ENCODE peak calls at places on chromosome 22, in five cellular contexts. One of them, this sample, is unnamed.

GRCh38 chr22:30245985-30246901 is at the start of gene LIF:
- DNase-seq in fibroblast of lung: peak; percentile 67
- DNase-seq in CD8-positive, alpha-beta memory T cell: peak; percentile 28
- DNase-seq in mesendoderm: peak; percentile 49
- DNase-seq in left ventricle myocardium inferior: no peak
- DNase-seq in this sample: peak; percentile 21

GRCh38 chr22:33325232-33326004 is 267.2 kb upstream of the SYN3 start:
- DNase-seq in CD8-positive, alpha-beta memory T cell: no peak
- DNase-seq in fibroblast of lung: no peak
- DNase-seq in left ventricle myocardium inferior: no peak
- DNase-seq in mesendoderm: no peak
- DNase-seq in this sample: no peak

GRCh38 chr22:45831394-45831793 is 145.6 kb downstream of the WNT7B start:
- DNase-seq in mesendoderm: no peak
- DNase-seq in fibroblast of lung: peak; percentile 56
- DNase-seq in CD8-positive, alpha-beta memory T cell: no peak
- DNase-seq in left ventricle myocardium inferior: no peak
- DNase-seq in this sample: no peak

GRCh38 chr22:30906411-30906810 is 62.2 kb downstream of the MORC2 start:
- DNase-seq in fibroblast of lung: no peak
- DNase-seq in left ventricle myocardium inferior: no peak
- DNase-seq in mesendoderm: no peak
- DNase-seq in CD8-positive, alpha-beta memory T cell: no peak
- DNase-seq in this sample: no peak

GRCh38 chr22:38153821-38154562 is 27.6 kb downstream of the PLA2G6 start:
- DNase-seq in CD8-positive, alpha-beta memory T cell: no peak
- DNase-seq in mesendoderm: peak; percentile 63
- DNase-seq in fibroblast of lung: no peak
- DNase-seq in left ventricle myocardium inferior: no peak
- DNase-seq in this sample: no peak

GRCh38 chr22:19038728-19039447 is 83.3 kb downstream of the DGCR2 start:
- DNase-seq in fibroblast of lung: no peak
- DNase-seq in mesendoderm: no peak
- DNase-seq in CD8-positive, alpha-beta memory T cell: no peak
- DNase-seq in left ventricle myocardium inferior: no peak
- DNase-seq in this sample: no peak

GRCh38 chr22:43882122-43882767 is 9.6 kb downstream of the PNPLA5 start:
- DNase-seq in CD8-positive, alpha-beta memory T cell: no peak
- DNase-seq in mesendoderm: no peak
- DNase-seq in fibroblast of lung: no peak
- DNase-seq in left ventricle myocardium inferior: no peak
- DNase-seq in this sample: no peak

GRCh38 chr22:17586831-17587440 is 23.6 kb downstream of the SLC25A18 start:
- DNase-seq in CD8-positive, alpha-beta memory T cell: no peak
- DNase-seq in left ventricle myocardium inferior: no peak
- DNase-seq in mesendoderm: no peak
- DNase-seq in fibroblast of lung: no peak
- DNase-seq in this sample: no peak

GRCh38 chr22:45469573-45470383 is 32.9 kb upstream of the FBLN1 start:
- DNase-seq in mesendoderm: no peak
- DNase-seq in fibroblast of lung: peak; percentile 72
- DNase-seq in left ventricle myocardium inferior: no peak
- DNase-seq in CD8-positive, alpha-beta memory T cell: no peak
- DNase-seq in this sample: no peak

GRCh38 chr22:18119409-18120110 is 9.0 kb downstream of the TUBA8 start:
- DNase-seq in CD8-positive, alpha-beta memory T cell: no peak
- DNase-seq in fibroblast of lung: no peak
- DNase-seq in mesendoderm: no peak
- DNase-seq in left ventricle myocardium inferior: peak; percentile 62
- DNase-seq in this sample: no peak

GRCh38 chr22:40728731-40729189 is 49.5 kb downstream of the MCHR1 start:
- DNase-seq in fibroblast of lung: peak; percentile 17
- DNase-seq in CD8-positive, alpha-beta memory T cell: peak; percentile 28
- DNase-seq in left ventricle myocardium inferior: no peak
- DNase-seq in mesendoderm: peak; percentile 54
- DNase-seq in this sample: peak; percentile 53

GRCh38 chr22:46528121-46528610 is 9.3 kb downstream of the CELSR1 start:
- DNase-seq in fibroblast of lung: peak; percentile 55
- DNase-seq in CD8-positive, alpha-beta memory T cell: no peak
- DNase-seq in mesendoderm: peak; percentile 77
- DNase-seq in left ventricle myocardium inferior: no peak
- DNase-seq in this sample: no peak

GRCh38 chr22:24554316-24555159 is at the start of gene GUCD1:
- DNase-seq in CD8-positive, alpha-beta memory T cell: peak; percentile 9
- DNase-seq in fibroblast of lung: peak; percentile 61
- DNase-seq in left ventricle myocardium inferior: peak; percentile 22
- DNase-seq in mesendoderm: peak; percentile 46
- DNase-seq in this sample: no peak

GRCh38 chr22:23305321-23305910 is 125.1 kb downstream of the BCR start:
- DNase-seq in fibroblast of lung: peak; percentile 61
- DNase-seq in mesendoderm: no peak
- DNase-seq in left ventricle myocardium inferior: no peak
- DNase-seq in CD8-positive, alpha-beta memory T cell: no peak
- DNase-seq in this sample: no peak

GRCh38 chr22:26535499-26535898 is 23.2 kb upstream of the TFIP11 start:
- DNase-seq in mesendoderm: no peak
- DNase-seq in fibroblast of lung: no peak
- DNase-seq in left ventricle myocardium inferior: no peak
- DNase-seq in CD8-positive, alpha-beta memory T cell: no peak
- DNase-seq in this sample: no peak

GRCh38 chr22:24437091-24437490 is 9.7 kb downstream of the ADORA2A start:
- DNase-seq in fibroblast of lung: no peak
- DNase-seq in left ventricle myocardium inferior: no peak
- DNase-seq in mesendoderm: no peak
- DNase-seq in CD8-positive, alpha-beta memory T cell: no peak
- DNase-seq in this sample: no peak

GRCh38 chr22:19641254-19641982 is 72.9 kb upstream of the SEPTIN5 start:
- DNase-seq in CD8-positive, alpha-beta memory T cell: no peak
- DNase-seq in mesendoderm: peak; percentile 80
- DNase-seq in fibroblast of lung: no peak
- DNase-seq in left ventricle myocardium inferior: no peak
- DNase-seq in this sample: no peak

GRCh38 chr22:19815093-19815822 is 39.4 kb downstream of the GNB1L start:
- DNase-seq in mesendoderm: no peak
- DNase-seq in CD8-positive, alpha-beta memory T cell: no peak
- DNase-seq in fibroblast of lung: no peak
- DNase-seq in left ventricle myocardium inferior: no peak
- DNase-seq in this sample: no peak

GRCh38 chr22:50320116-50320515 is 6.7 kb downstream of the DENND6B start:
- DNase-seq in fibroblast of lung: no peak
- DNase-seq in CD8-positive, alpha-beta memory T cell: no peak
- DNase-seq in left ventricle myocardium inferior: no peak
- DNase-seq in mesendoderm: no peak
- DNase-seq in this sample: no peak

GRCh38 chr22:50221410-50222300 is 20.8 kb downstream of the SELENOO start:
- DNase-seq in CD8-positive, alpha-beta memory T cell: no peak
- DNase-seq in left ventricle myocardium inferior: no peak
- DNase-seq in mesendoderm: no peak
- DNase-seq in fibroblast of lung: no peak
- DNase-seq in this sample: no peak

GRCh38 chr22:46081036-46081830 is 69.1 kb upstream of the PPARA start:
- DNase-seq in mesendoderm: no peak
- DNase-seq in fibroblast of lung: no peak
- DNase-seq in left ventricle myocardium inferior: peak; percentile 17
- DNase-seq in CD8-positive, alpha-beta memory T cell: no peak
- DNase-seq in this sample: no peak

GRCh38 chr22:35407352-35407751 is 7.4 kb downstream of the MCM5 start:
- DNase-seq in mesendoderm: no peak
- DNase-seq in left ventricle myocardium inferior: no peak
- DNase-seq in CD8-positive, alpha-beta memory T cell: no peak
- DNase-seq in fibroblast of lung: no peak
- DNase-seq in this sample: no peak

GRCh38 chr22:20244744-20245576 is 23.2 kb downstream of the RTN4R start:
- DNase-seq in left ventricle myocardium inferior: no peak
- DNase-seq in fibroblast of lung: no peak
- DNase-seq in mesendoderm: no peak
- DNase-seq in CD8-positive, alpha-beta memory T cell: peak; percentile 32
- DNase-seq in this sample: peak; percentile 8

DNA sequence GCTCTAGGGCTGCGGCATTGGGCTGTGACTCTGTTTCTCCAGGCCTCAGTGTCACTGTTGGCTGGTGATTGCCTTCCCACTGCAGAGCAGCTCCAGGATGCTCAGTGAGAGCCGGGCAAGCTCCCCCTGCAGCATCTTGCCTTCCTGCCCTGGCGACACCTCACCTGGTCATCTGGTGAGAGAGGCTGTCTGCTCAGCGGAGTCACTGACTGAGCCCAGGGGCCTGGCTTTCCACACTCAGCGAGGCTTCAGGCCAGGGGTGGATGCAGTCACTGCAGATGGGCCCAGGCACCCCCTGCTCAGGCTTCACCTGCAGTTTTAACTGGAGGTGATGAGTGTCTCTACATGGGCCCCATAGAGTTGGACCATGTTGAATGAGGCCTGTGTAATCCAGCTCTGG is 136.8 kb downstream of the CACNA1I start:
- DNase-seq in mesendoderm: no peak
- DNase-seq in fibroblast of lung: no peak
- DNase-seq in left ventricle myocardium inferior: no peak
- DNase-seq in CD8-positive, alpha-beta memory T cell: no peak
- DNase-seq in this sample: no peak
- H3K4me1 ChIP-seq in mesendoderm: peaks cover 2% of the 10 kb centered on the region
- H3K4me1 ChIP-seq in fibroblast of lung: no peaks in the 10 kb centered on the region
- H3K4me1 ChIP-seq in left ventricle myocardium inferior: no peaks in the 10 kb centered on the region
- H3K4me1 ChIP-seq in CD8-positive, alpha-beta memory T cell: no peaks in the 10 kb centered on the region
- H3K4me1 ChIP-seq in this sample: no peaks in the 10 kb centered on the region

DNA sequence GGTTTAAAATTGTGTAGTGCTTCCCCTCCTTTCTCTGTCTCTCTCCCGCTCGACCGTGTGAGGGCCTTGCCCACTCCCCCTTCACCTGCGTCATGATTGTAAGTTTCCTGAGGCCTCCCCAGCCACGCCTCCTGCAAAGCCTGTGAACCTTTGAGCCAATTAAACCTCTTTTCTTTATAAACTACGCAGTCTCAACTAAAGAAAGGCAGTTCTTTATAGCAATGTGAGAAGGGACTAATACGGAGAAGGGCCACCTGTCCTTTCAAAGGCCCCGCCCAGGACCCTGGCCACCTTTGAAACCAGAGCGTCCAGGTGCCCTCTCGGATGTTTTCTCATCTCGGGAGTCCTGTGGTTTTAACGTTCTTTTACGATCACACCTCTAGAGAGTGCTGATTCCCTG is 741.5 kb downstream of the BRD1 start:
- DNase-seq in mesendoderm: no peak
- DNase-seq in fibroblast of lung: no peak
- DNase-seq in CD8-positive, alpha-beta memory T cell: no peak
- DNase-seq in left ventricle myocardium inferior: no peak
- DNase-seq in this sample: no peak
- H3K27ac ChIP-seq in mesendoderm: no peak overlapping the region
- H3K27ac ChIP-seq in fibroblast of lung: no peak overlapping the region
- H3K27ac ChIP-seq in CD8-positive, alpha-beta memory T cell: no peak overlapping the region
- H3K27ac ChIP-seq in left ventricle myocardium inferior: no peak overlapping the region
- H3K27ac ChIP-seq in this sample: no peak overlapping the region

GRCh38 chr22:28977050-28977449 is 84.6 kb downstream of the C22orf31 start:
- DNase-seq in CD8-positive, alpha-beta memory T cell: no peak
- DNase-seq in fibroblast of lung: no peak
- DNase-seq in mesendoderm: peak; percentile 60
- DNase-seq in left ventricle myocardium inferior: no peak
- DNase-seq in this sample: no peak

GRCh38 chr22:28977481-28977971 is 84.1 kb downstream of the C22orf31 start:
- DNase-seq in CD8-positive, alpha-beta memory T cell: no peak
- DNase-seq in left ventricle myocardium inferior: no peak
- DNase-seq in fibroblast of lung: peak; percentile 30
- DNase-seq in mesendoderm: no peak
- DNase-seq in this sample: no peak

GRCh38 chr22:28978863-28979799 is 82.5 kb downstream of the C22orf31 start:
- DNase-seq in fibroblast of lung: no peak
- DNase-seq in CD8-positive, alpha-beta memory T cell: no peak
- DNase-seq in mesendoderm: no peak
- DNase-seq in left ventricle myocardium inferior: no peak
- DNase-seq in this sample: no peak

GRCh38 chr22:28978158-28978557 is 83.5 kb downstream of the C22orf31 start:
- DNase-seq in fibroblast of lung: no peak
- DNase-seq in left ventricle myocardium inferior: peak; percentile 19
- DNase-seq in CD8-positive, alpha-beta memory T cell: no peak
- DNase-seq in mesendoderm: no peak
- DNase-seq in this sample: no peak

DNA sequence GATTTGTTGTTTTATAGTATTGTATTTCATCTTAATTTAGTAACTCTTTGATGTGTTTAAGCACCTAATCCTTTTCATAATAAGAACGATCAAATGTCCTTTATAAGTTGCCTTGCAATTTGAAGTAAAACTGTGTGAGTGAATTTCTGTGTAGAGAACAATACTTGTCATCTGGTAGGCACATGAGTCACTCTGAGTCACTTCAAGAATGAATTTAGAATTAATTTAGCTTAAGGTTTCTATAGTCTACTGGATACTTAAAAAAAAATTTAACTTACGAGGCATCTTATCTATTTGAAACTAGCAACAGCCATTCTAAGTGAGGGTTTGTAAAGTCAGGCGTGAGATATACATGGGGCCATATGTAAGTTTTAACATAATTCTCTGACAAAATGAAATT is 85.0 kb downstream of the C22orf31 start:
- DNase-seq in left ventricle myocardium inferior: no peak
- DNase-seq in CD8-positive, alpha-beta memory T cell: no peak
- DNase-seq in mesendoderm: no peak
- DNase-seq in fibroblast of lung: peak; percentile 83
- DNase-seq in this sample: no peak
- H3K4me1 ChIP-seq in left ventricle myocardium inferior: peaks cover 30% of the 10 kb centered on the region
- H3K4me1 ChIP-seq in CD8-positive, alpha-beta memory T cell: no peaks in the 10 kb centered on the region
- H3K4me1 ChIP-seq in mesendoderm: peaks cover 8% of the 10 kb centered on the region
- H3K4me1 ChIP-seq in fibroblast of lung: peaks cover 6% of the 10 kb centered on the region
- H3K4me1 ChIP-seq in this sample: no peaks in the 10 kb centered on the region

GRCh38 chr22:27684856-27685255 is 116.7 kb downstream of the MN1 start:
- DNase-seq in CD8-positive, alpha-beta memory T cell: no peak
- DNase-seq in left ventricle myocardium inferior: no peak
- DNase-seq in fibroblast of lung: no peak
- DNase-seq in mesendoderm: no peak
- DNase-seq in this sample: no peak
- H3K27ac ChIP-seq in CD8-positive, alpha-beta memory T cell: no peak overlapping the region
- H3K27ac ChIP-seq in left ventricle myocardium inferior: peak overlapping the region; percentile 91
- H3K27ac ChIP-seq in fibroblast of lung: no peak overlapping the region
- H3K27ac ChIP-seq in mesendoderm: no peak overlapping the region
- H3K27ac ChIP-seq in this sample: no peak overlapping the region

DNA sequence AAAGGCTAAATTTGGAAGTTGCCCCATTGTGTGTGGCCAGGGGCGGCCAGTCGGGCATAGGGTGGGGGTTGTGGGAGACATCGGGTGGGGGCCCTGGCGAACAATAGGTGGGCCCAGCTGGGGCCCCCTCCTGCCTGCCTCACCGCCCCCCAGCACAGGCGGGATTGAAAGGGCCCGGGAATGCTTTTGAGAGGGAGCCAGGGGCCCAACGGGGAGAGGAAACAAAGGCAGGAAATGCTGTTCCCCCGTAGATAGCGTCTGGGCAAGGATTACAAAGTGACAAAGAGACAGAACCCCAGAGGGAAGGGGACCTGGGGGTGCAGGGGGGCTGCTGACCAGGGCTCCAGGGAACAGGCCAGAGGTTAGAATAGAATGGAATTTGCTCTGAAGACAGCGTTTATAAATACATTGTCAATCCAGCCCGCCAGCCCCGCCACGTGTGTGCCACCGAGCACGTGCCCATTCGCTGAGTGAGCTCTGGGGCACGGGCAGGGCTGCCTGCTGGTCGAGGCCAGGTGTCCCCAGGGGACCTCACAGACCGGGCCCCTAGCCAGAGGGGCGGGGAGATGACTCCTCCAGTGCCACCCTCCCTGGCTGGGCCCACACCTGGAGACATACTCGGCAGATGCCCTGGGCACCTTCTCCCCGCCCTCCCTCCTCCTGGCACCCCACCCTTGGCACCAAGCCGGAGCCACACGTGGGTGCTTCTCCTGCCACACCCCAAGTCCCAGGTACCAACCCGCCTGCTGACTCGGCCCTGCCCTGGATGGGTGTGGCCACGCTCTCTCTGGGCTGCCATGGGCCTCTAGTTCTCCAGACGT is 9.7 kb downstream of the PDGFB start:
- DNase-seq in fibroblast of lung: no peak
- DNase-seq in CD8-positive, alpha-beta memory T cell: no peak
- DNase-seq in mesendoderm: no peak
- DNase-seq in left ventricle myocardium inferior: peak; percentile 83
- DNase-seq in this sample: no peak
- H3K4me1 ChIP-seq in fibroblast of lung: peaks cover 2% of the 10 kb centered on the region
- H3K4me1 ChIP-seq in CD8-positive, alpha-beta memory T cell: peaks cover 51% of the 10 kb centered on the region
- H3K4me1 ChIP-seq in mesendoderm: peaks cover 13% of the 10 kb centered on the region
- H3K4me1 ChIP-seq in left ventricle myocardium inferior: peaks cover 100% of the 10 kb centered on the region
- H3K4me1 ChIP-seq in this sample: peaks cover 47% of the 10 kb centered on the region